ENCODE peak calls at places on chromosomes 4 and X, in seven cellular contexts. C is Calu3, F is psoas muscle, H is BJ, U is activated T-helper 1 cell treated with Interleukin-2 at 50 U/mL for 16 hours, J is nucleus accumbens, V is hypothalamus. K is an unnamed sample.

GRCh38 chr4:121219222-121219621 is 55.1 kb upstream of the TNIP3 start:
- DNase-seq in J (no peak), F (no peak), H (no peak), V (no peak), U (no peak), C (no peak), K (no peak)

GRCh38 chr4:92615049-92615448 is 311.3 kb downstream of the GRID2 start:
- DNase-seq in J (no peak), V (no peak), U (no peak), H (no peak), C (no peak), F (no peak), K (no peak)

GRCh38 chr4:175590205-175590604 is 221.9 kb downstream of the GPM6A start:
- DNase-seq in C (no peak), F (no peak), J (no peak), V (no peak), U (no peak), H (no peak), K (no peak)

GRCh38 chr4:23392860-23393458 is 496.9 kb downstream of the PPARGC1A start:
- DNase-seq in U (no peak), V (no peak), H (no peak), C (no peak), J (no peak), F (no peak), K (no peak)

GRCh38 chr4:128973384-128973783 is 120.0 kb downstream of the SCLT1 start:
- DNase-seq in J (no peak), F (no peak), H (no peak), C (no peak), V (no peak), U (no peak), K (no peak)

GRCh38 chr4:33628296-33628695 is 2616.0 kb downstream of the ARAP2 start:
- DNase-seq in J (no peak), H (no peak), V (no peak), F (no peak), U (no peak), C (no peak), K (no peak)

GRCh38 chrX:104211187-104211586 is 43.5 kb downstream of the ESX1 start:
- DNase-seq in H (no peak), J (no peak), F (no peak), U (no peak), V (no peak), C (no peak), K (no peak)

GRCh38 chr4:48016141-48017107 is at the start of the genes CNGA1 and NIPAL1:
- DNase-seq in F (peak; percentile 84), V (peak; percentile 50), J (peak; percentile 58), C (peak; percentile 93), H (no peak), U (peak; percentile 53), K (peak; percentile 47)

GRCh38 chrX:153727108-153727931 is 2.7 kb downstream of the ABCD1 start:
- DNase-seq in U (no peak), V (peak; percentile 43), C (peak; percentile 18), J (peak; percentile 56), H (no peak), F (peak; percentile 87), K (no peak)

GRCh38 chr4:122364700-122365404 is 14.0 kb upstream of the ADAD1 start:
- DNase-seq in C (no peak), H (no peak), J (no peak), F (peak; percentile 28), U (peak; percentile 10), V (no peak), K (no peak)

GRCh38 chrX:41705680-41706374 is 17.1 kb downstream of the GPR34 start:
- DNase-seq in V (no peak), H (no peak), F (no peak), U (no peak), C (no peak), J (no peak), K (no peak)

GRCh38 chrX:926991-927390 is 285.5 kb downstream of the CRLF2 start:
- DNase-seq in C (no peak), U (no peak), V (no peak), H (no peak), F (no peak), J (no peak), K (no peak)

GRCh38 chr4:105709081-105709450 is 482 bp downstream of the GSTCD start:
- DNase-seq in H (no peak), V (no peak), U (no peak), F (no peak), J (no peak), C (peak; percentile 24), K (no peak)

GRCh38 chr4:56050584-56050983 is 101.8 kb downstream of the CEP135 start:
- DNase-seq in F (no peak), J (no peak), C (no peak), H (no peak), U (no peak), V (no peak), K (peak; percentile 5)

GRCh38 chr4:22203436-22204011 is 255.0 kb upstream of the KCNIP4 start:
- DNase-seq in J (no peak), U (no peak), H (no peak), V (no peak), C (no peak), F (no peak), K (no peak)

GRCh38 chr4:159010563-159011260 is 92.2 kb upstream of the RAPGEF2 start:
- DNase-seq in U (no peak), F (peak; percentile 85), V (peak; percentile 7), C (no peak), J (peak; percentile 13), H (peak; percentile 74), K (no peak)

GRCh38 chr4:54318904-54319303 is 89.8 kb downstream of the PDGFRA start:
- DNase-seq in C (peak; percentile 2), V (no peak), H (no peak), F (no peak), U (no peak), J (no peak), K (peak; percentile 1)

GRCh38 chrX:62839596-62839995 is 511.5 kb downstream of the SPIN4 start:
- DNase-seq in F (no peak), C (no peak), H (no peak), V (no peak), J (no peak), U (no peak), K (no peak)

GRCh38 chr4:120724656-120725055 is 197.9 kb downstream of the PRDM5 start:
- DNase-seq in U (no peak), J (no peak), F (no peak), C (no peak), H (no peak), V (no peak), K (no peak)

GRCh38 chr4:187184513-187184912 is 460.9 kb upstream of the FAT1 start:
- DNase-seq in V (no peak), C (no peak), J (no peak), F (no peak), H (no peak), U (no peak), K (no peak)

GRCh38 chrX:155544886-155545285 is 67.9 kb downstream of the TMLHE start:
- DNase-seq in J (no peak), U (no peak), H (no peak), F (no peak), C (no peak), V (no peak), K (no peak)

GRCh38 chrX:68720851-68721250 is 73.4 kb downstream of the STARD8 start:
- DNase-seq in H (no peak), C (no peak), U (no peak), F (no peak), V (no peak), J (no peak), K (no peak)

GRCh38 chr4:102438396-102438795 is 62.8 kb upstream of the NFKB1 start:
- DNase-seq in F (no peak), C (no peak), J (no peak), H (no peak), V (no peak), U (no peak), K (no peak)

GRCh38 chr4:118968006-118968405 is 79.4 kb downstream of the SYNPO2 start:
- DNase-seq in F (peak; percentile 70), J (no peak), V (no peak), U (no peak), H (peak; percentile 70), C (peak; percentile 54), K (no peak)

GRCh38 chr4:93132631-93133030 is 695.9 kb upstream of the ATOH1 start:
- DNase-seq in F (no peak), J (no peak), U (no peak), H (no peak), C (no peak), V (no peak), K (no peak)

GRCh38 chr4:30755306-30755705 is 35.1 kb downstream of the PCDH7 start:
- DNase-seq in J (no peak), U (no peak), C (no peak), H (no peak), V (no peak), F (no peak), K (no peak)

GRCh38 chr4:118985170-118986000 is 96.7 kb downstream of the SYNPO2 start:
- DNase-seq in H (no peak), F (peak; percentile 72), U (no peak), J (no peak), V (no peak), C (no peak), K (no peak)

GRCh38 chrX:134948333-134949241 is 42.2 kb upstream of the SMIM10 start:
- DNase-seq in C (peak; percentile 10), V (no peak), F (no peak), U (no peak), H (no peak), J (no peak), K (no peak)

GRCh38 chrX:133412246-133412645 is 3.0 kb downstream of the GPC4 start:
- DNase-seq in C (no peak), V (no peak), F (no peak), J (no peak), H (peak; percentile 3), U (no peak), K (no peak)

GRCh38 chr4:109406337-109406931 is 27.2 kb upstream of the SEC24B start:
- DNase-seq in H (peak; percentile 11), C (peak; percentile 32), U (no peak), F (no peak), V (no peak), J (no peak), K (peak; percentile 18)

GRCh38 chr4:49217492-49217891 is 231.4 kb downstream of the CWH43 start:
- DNase-seq in F (no peak), U (no peak), V (no peak), C (no peak), H (no peak), J (no peak), K (no peak)

GRCh38 chr4:52840531-52841350 is 21.4 kb upstream of the RASL11B start:
- DNase-seq in J (no peak), U (no peak), V (no peak), H (no peak), C (no peak), F (no peak), K (no peak)

GRCh38 chr4:31620476-31620875 is 900.3 kb downstream of the PCDH7 start:
- DNase-seq in V (no peak), C (no peak), H (no peak), F (no peak), U (no peak), J (no peak), K (no peak)

GRCh38 chr4:31246856-31247255 is 526.7 kb downstream of the PCDH7 start:
- DNase-seq in H (peak; percentile 17), U (no peak), J (no peak), C (no peak), F (no peak), V (no peak), K (no peak)

GRCh38 chrX:22406332-22406731 is 133.6 kb downstream of the CBLL2 start:
- DNase-seq in J (no peak), C (no peak), F (no peak), U (no peak), V (no peak), H (no peak), K (no peak)

GRCh38 chr4:602559-602942 is 22.8 kb upstream of the PDE6B start:
- DNase-seq in V (peak; percentile 25), F (no peak), J (peak; percentile 57), H (no peak), C (peak; percentile 68), U (peak; percentile 9), K (no peak)

GRCh38 chrX:147914609-147915008 is 2.9 kb downstream of the FMR1 start:
- DNase-seq in V (no peak), U (no peak), J (no peak), C (no peak), H (no peak), F (no peak), K (no peak)

GRCh38 chr4:90163872-90164271 is 36.7 kb downstream of the CCSER1 start:
- DNase-seq in U (no peak), J (no peak), V (no peak), F (no peak), C (no peak), H (no peak), K (no peak)